ENCODE peak calls at places on chromosomes 3 and 15, in eight cellular contexts. X is mammary epithelial cell, F is tibial nerve, E is adrenal gland, Q is stomach, I is psoas muscle, U is cardiac muscle cell, L is breast epithelium. B is an unnamed sample.

GRCh38 chr3:159765025-159765859 is 223.4 kb upstream of the IL12A start:
- DNase-seq in X (peak; percentile 98), F (no peak), E (peak; percentile 73), Q (peak; percentile 41), I (peak; percentile 84), U (peak; percentile 61), L (peak; percentile 93), B (peak; percentile 12)

GRCh38 chr3:60366491-60366890 is 884.8 kb downstream of the FHIT start:
- DNase-seq in X (no peak), F (no peak), E (no peak), Q (no peak), I (no peak), U (no peak), L (no peak), B (no peak)

GRCh38 chr3:41126475-41126874 is 72.8 kb upstream of the CTNNB1 start:
- DNase-seq in X (no peak), F (no peak), E (no peak), Q (no peak), I (no peak), U (no peak), L (no peak), B (no peak)

GRCh38 chr3:47009225-47010049 is 30.0 kb downstream of the NBEAL2 start:
- DNase-seq in X (peak; percentile 20), F (peak; percentile 80), E (peak; percentile 94), Q (peak; percentile 77), I (peak; percentile 96), U (peak; percentile 83), L (peak; percentile 84), B (peak; percentile 14)

GRCh38 chr15:52137432-52138357 is 25.1 kb upstream of the BCL2L10 start:
- DNase-seq in X (no peak), F (no peak), E (no peak), Q (peak; percentile 54), I (no peak), U (no peak), L (no peak), B (peak; percentile 65)

GRCh38 chr3:53346922-53347260 is 452 bp downstream of the DCP1A start:
- DNase-seq in X (no peak), F (no peak), E (no peak), Q (no peak), I (no peak), U (no peak), L (no peak), B (no peak)

GRCh38 chr3:157999246-157999645 is 107.0 kb downstream of the SHOX2 start:
- DNase-seq in X (no peak), F (no peak), E (no peak), Q (no peak), I (no peak), U (no peak), L (no peak), B (no peak)

GRCh38 chr3:72033709-72034428 is 248.9 kb upstream of the PROK2 start:
- DNase-seq in X (no peak), F (no peak), E (no peak), Q (no peak), I (no peak), U (no peak), L (no peak), B (no peak)

GRCh38 chr15:90872481-90873184 is 4.2 kb downstream of the FURIN start:
- DNase-seq in X (peak; percentile 86), F (no peak), E (no peak), Q (no peak), I (peak; percentile 67), U (no peak), L (no peak), B (no peak)

GRCh38 chr15:72358532-72359180 is 17.2 kb downstream of the HEXA start:
- DNase-seq in X (peak; percentile 86), F (no peak), E (peak; percentile 67), Q (peak; percentile 37), I (peak; percentile 87), U (no peak), L (peak; percentile 88), B (peak; percentile 14)

GRCh38 chr3:297585-297984 is 101.0 kb downstream of the CHL1 start:
- DNase-seq in X (no peak), F (no peak), E (no peak), Q (no peak), I (no peak), U (no peak), L (no peak), B (no peak)

GRCh38 chr3:31166249-31166885 is 271.9 kb upstream of the GADL1 start:
- DNase-seq in X (peak; percentile 50), F (no peak), E (peak; percentile 22), Q (peak; percentile 70), I (no peak), U (no peak), L (no peak), B (no peak)

GRCh38 chr3:31161889-31162288 is 267.4 kb upstream of the GADL1 start:
- DNase-seq in X (no peak), F (no peak), E (no peak), Q (no peak), I (no peak), U (no peak), L (no peak), B (no peak)

GRCh38 chr3:31164398-31164797 is 269.9 kb upstream of the GADL1 start:
- DNase-seq in X (no peak), F (no peak), E (no peak), Q (no peak), I (no peak), U (no peak), L (no peak), B (no peak)

GRCh38 chr3:31167666-31168065 is 273.2 kb upstream of the GADL1 start:
- DNase-seq in X (no peak), F (no peak), E (no peak), Q (no peak), I (no peak), U (no peak), L (no peak), B (no peak)

GRCh38 chr3:31165399-31165860 is 271.0 kb upstream of the GADL1 start:
- DNase-seq in X (no peak), F (no peak), E (no peak), Q (no peak), I (no peak), U (peak; percentile 88), L (no peak), B (no peak)
- H3K27ac ChIP-seq in X (no peak overlapping the region), F (no peak overlapping the region), E (peak overlapping the region; percentile 15), Q (no peak overlapping the region), I (no peak overlapping the region), U (peak overlapping the region; percentile 54), L (no peak overlapping the region), B (no peak overlapping the region)

DNA sequence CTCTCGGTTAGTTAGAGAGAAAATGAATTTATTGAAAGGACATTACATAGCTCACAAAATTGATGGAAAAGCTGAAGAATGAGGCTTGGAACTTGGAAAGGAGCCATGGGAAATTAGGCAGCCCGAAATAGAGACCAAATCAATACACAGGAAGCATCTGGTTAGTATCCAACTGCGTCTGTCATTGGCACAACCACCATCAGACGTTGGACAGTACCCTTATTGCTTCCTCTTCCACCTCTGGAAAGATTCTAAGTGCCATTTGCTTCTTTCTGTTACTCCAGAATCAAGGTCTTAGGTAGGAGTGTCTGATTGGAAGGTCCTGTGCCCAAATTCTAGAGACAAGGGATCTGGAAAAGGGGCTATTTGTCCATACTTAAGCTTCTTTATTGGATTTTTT is 10.5 kb upstream of the HACD2 start:
- DNase-seq in X (no peak), F (no peak), E (no peak), Q (no peak), I (no peak), U (no peak), L (no peak), B (no peak)
- H3K4me3 ChIP-seq in X (no peak overlapping the region), F (no peak overlapping the region), E (no peak overlapping the region), Q (no peak overlapping the region), I (no peak overlapping the region), U (no peak overlapping the region), L (no peak overlapping the region), B (no peak overlapping the region)

GRCh38 chr3:49681232-49681522 is 7.0 kb downstream of the APEH start:
- DNase-seq in X (no peak), F (no peak), E (no peak), Q (no peak), I (no peak), U (no peak), L (no peak), B (no peak)

GRCh38 chr3:49683162-49683561 is 6.1 kb downstream of the MST1 start:
- DNase-seq in X (no peak), F (no peak), E (no peak), Q (no peak), I (no peak), U (no peak), L (no peak), B (no peak)

GRCh38 chr3:49675912-49676311 is 1.8 kb downstream of the APEH start:
- DNase-seq in X (no peak), F (no peak), E (no peak), Q (no peak), I (no peak), U (no peak), L (no peak), B (no peak)

GRCh38 chr3:49681543-49681942 is 7.4 kb downstream of the APEH start:
- DNase-seq in X (no peak), F (no peak), E (no peak), Q (no peak), I (no peak), U (no peak), L (no peak), B (no peak)

DNA sequence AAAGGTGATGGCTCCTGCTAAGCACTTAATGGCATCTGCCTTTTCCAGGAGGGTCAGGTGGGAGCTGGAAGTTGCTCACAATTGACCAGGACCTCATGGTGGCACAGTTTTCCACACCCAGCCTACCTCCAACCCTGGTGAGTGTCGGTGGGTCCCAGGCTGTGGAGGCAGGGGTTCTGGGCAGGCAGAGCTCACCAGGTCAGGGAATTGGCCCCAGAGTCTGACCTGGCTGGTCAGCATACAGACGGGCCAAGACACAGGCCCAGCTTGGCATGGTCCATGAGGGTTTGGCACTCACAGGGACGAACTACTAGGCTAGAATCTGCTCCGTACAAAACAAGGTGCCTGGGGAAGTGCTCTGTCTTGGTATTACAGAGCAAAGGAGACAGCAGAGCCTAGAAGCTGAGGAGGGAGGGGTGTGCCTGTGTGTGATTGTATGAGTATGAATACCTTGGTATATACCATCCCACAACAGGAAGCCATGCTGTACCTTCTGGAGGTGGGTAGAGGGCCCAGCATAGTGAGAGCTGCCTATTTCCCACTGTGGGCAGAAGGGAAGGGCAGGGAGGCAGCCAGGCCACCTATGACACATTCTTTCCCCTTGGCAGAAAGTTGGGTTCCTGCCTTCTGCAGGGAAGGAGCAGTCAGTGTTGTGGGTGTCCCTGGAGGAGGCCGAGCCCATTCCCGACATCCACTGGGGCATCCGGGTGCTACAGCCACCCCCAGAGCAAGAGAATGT is 6.5 kb downstream of the APEH start:
- DNase-seq in X (no peak), F (no peak), E (no peak), Q (no peak), I (no peak), U (no peak), L (no peak), B (no peak)
- H3K36me3 ChIP-seq in X (peaks cover 23% of the 10 kb centered on the region), F (peaks cover 99% of the 10 kb centered on the region), E (peaks cover 81% of the 10 kb centered on the region), Q (peaks cover 95% of the 10 kb centered on the region), I (peaks cover 90% of the 10 kb centered on the region), U (peaks cover 46% of the 10 kb centered on the region), L (peaks cover 8% of the 10 kb centered on the region), B (peaks cover 6% of the 10 kb centered on the region)

DNA sequence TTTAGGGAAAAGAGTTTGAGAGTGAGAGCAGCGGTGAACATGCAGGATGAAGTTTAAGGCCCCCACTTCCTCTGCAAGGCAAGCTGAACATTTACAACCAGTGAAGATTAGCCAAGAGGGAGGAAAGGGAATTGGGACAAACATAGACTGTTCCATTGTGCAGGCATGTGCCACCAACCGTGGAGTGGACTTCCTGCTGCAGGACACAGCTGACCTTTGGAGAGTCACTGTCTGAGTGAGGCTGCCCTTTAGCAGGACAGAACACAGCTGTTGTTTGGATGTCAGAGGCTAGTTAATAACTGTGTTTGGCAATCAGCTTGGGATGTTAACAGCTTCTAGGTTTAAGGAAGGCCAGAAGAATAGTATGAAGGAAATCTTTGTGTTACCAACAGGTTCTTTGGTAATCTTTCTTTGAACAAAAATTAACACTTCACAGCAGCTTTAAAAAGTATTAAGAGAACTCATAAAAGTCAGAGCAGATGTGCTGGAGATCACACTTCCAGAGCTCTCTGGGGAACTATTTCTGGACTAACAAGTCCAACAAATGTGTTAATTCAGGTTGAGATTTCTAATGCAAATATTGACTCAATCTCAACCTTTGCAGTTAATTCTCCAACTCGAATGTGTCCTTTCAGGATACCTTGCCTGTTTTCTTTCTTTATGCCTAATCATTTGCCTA is 31.4 kb downstream of the CTDSPL start:
- DNase-seq in X (no peak), F (peak; percentile 26), E (peak; percentile 72), Q (no peak), I (peak; percentile 78), U (peak; percentile 22), L (no peak), B (peak; percentile 20)
- H3K27ac ChIP-seq in X (no peak overlapping the region), F (no peak overlapping the region), E (peak overlapping the region; percentile 59), Q (peak overlapping the region; percentile 63), I (peak overlapping the region; percentile 62), U (peak overlapping the region; percentile 45), L (no peak overlapping the region), B (peak overlapping the region; percentile 0)

B was measured in small intestine.